ENCODE peak calls at places on chromosomes 16 and 17, in seven cellular contexts. One of them, this sample, is unnamed.

GRCh38 chr16:14307059-14307531 is 236.0 kb downstream of the MRTFB start:
- DNase-seq in GM12878: no peak
- DNase-seq in K562: peak
- DNase-seq in HepG2: no peak
- DNase-seq in HCT116: no peak
- DNase-seq in H1: no peak
- DNase-seq in SK-N-SH: no peak
- DNase-seq in this sample: no peak

GRCh38 chr16:30472328-30472942 is at the start of gene ITGAL:
- DNase-seq in GM12878: peak
- DNase-seq in K562: no peak
- DNase-seq in HepG2: no peak
- DNase-seq in HCT116: no peak
- DNase-seq in H1: no peak
- DNase-seq in SK-N-SH: no peak
- DNase-seq in this sample: no peak

GRCh38 chr16:69709456-69710084 is 16.8 kb downstream of the NQO1 start:
- DNase-seq in GM12878: peak
- DNase-seq in K562: peak
- DNase-seq in HepG2: peak
- DNase-seq in HCT116: peak
- DNase-seq in H1: peak
- DNase-seq in SK-N-SH: peak
- DNase-seq in this sample: peak

GRCh38 chr16:68275611-68276191 is 11.4 kb downstream of the SLC7A6 start:
- DNase-seq in GM12878: peak
- DNase-seq in K562: no peak
- DNase-seq in HepG2: peak
- DNase-seq in HCT116: no peak
- DNase-seq in H1: no peak
- DNase-seq in SK-N-SH: no peak
- DNase-seq in this sample: peak

GRCh38 chr16:13767215-13767614 is 152.7 kb upstream of the ERCC4 start:
- DNase-seq in GM12878: no peak
- DNase-seq in K562: no peak
- DNase-seq in HepG2: no peak
- DNase-seq in HCT116: no peak
- DNase-seq in H1: no peak
- DNase-seq in SK-N-SH: no peak
- DNase-seq in this sample: no peak

GRCh38 chr16:86924537-86924936 is 346.2 kb downstream of the FOXL1 start:
- DNase-seq in GM12878: no peak
- DNase-seq in K562: no peak
- DNase-seq in HepG2: no peak
- DNase-seq in HCT116: no peak
- DNase-seq in H1: no peak
- DNase-seq in SK-N-SH: no peak
- DNase-seq in this sample: no peak

GRCh38 chr16:73060216-73060615 is 12.3 kb upstream of the ZFHX3 start:
- DNase-seq in GM12878: no peak
- DNase-seq in K562: no peak
- DNase-seq in HepG2: no peak
- DNase-seq in HCT116: no peak
- DNase-seq in H1: no peak
- DNase-seq in SK-N-SH: peak
- DNase-seq in this sample: no peak

GRCh38 chr16:78589331-78589730 is 489.9 kb downstream of the WWOX start:
- DNase-seq in GM12878: no peak
- DNase-seq in K562: no peak
- DNase-seq in HepG2: no peak
- DNase-seq in HCT116: no peak
- DNase-seq in H1: no peak
- DNase-seq in SK-N-SH: no peak
- DNase-seq in this sample: no peak

GRCh38 chr17:67477687-67478086 is 100.6 kb downstream of the PITPNC1 start:
- DNase-seq in GM12878: no peak
- DNase-seq in K562: no peak
- DNase-seq in HepG2: no peak
- DNase-seq in HCT116: peak
- DNase-seq in H1: no peak
- DNase-seq in SK-N-SH: no peak
- DNase-seq in this sample: no peak

GRCh38 chr16:89615176-89615575 is 1.7 kb downstream of the DPEP1 start:
- DNase-seq in GM12878: no peak
- DNase-seq in K562: no peak
- DNase-seq in HepG2: no peak
- DNase-seq in HCT116: no peak
- DNase-seq in H1: no peak
- DNase-seq in SK-N-SH: no peak
- DNase-seq in this sample: no peak

GRCh38 chr17:74201250-74201649 is 2.2 kb upstream of the RPL38 start:
- DNase-seq in GM12878: no peak
- DNase-seq in K562: peak
- DNase-seq in HepG2: no peak
- DNase-seq in HCT116: no peak
- DNase-seq in H1: no peak
- DNase-seq in SK-N-SH: no peak
- DNase-seq in this sample: no peak

GRCh38 chr16:35364263-35364662 is 1904.9 kb downstream of the TP53TG3F start:
- DNase-seq in GM12878: no peak
- DNase-seq in K562: no peak
- DNase-seq in HepG2: no peak
- DNase-seq in HCT116: no peak
- DNase-seq in H1: no peak
- DNase-seq in SK-N-SH: no peak
- DNase-seq in this sample: no peak

GRCh38 chr17:28544402-28545140 is 7.9 kb downstream of the UNC119 start:
- DNase-seq in GM12878: no peak
- DNase-seq in K562: no peak
- DNase-seq in HepG2: no peak
- DNase-seq in HCT116: no peak
- DNase-seq in H1: no peak
- DNase-seq in SK-N-SH: no peak
- DNase-seq in this sample: no peak

GRCh38 chr16:17313085-17313611 is 157.6 kb downstream of the XYLT1 start:
- DNase-seq in GM12878: no peak
- DNase-seq in K562: no peak
- DNase-seq in HepG2: no peak
- DNase-seq in HCT116: no peak
- DNase-seq in H1: no peak
- DNase-seq in SK-N-SH: peak
- DNase-seq in this sample: no peak

GRCh38 chr16:89257757-89258465 is 40.4 kb downstream of the ZNF778 start:
- DNase-seq in GM12878: no peak
- DNase-seq in K562: no peak
- DNase-seq in HepG2: no peak
- DNase-seq in HCT116: no peak
- DNase-seq in H1: no peak
- DNase-seq in SK-N-SH: peak
- DNase-seq in this sample: peak

GRCh38 chr17:2688351-2689342 is 22.9 kb downstream of the CLUH start:
- DNase-seq in GM12878: no peak
- DNase-seq in K562: peak
- DNase-seq in HepG2: peak
- DNase-seq in HCT116: no peak
- DNase-seq in H1: peak
- DNase-seq in SK-N-SH: peak
- DNase-seq in this sample: no peak

GRCh38 chr17:82244413-82245140 is 15.7 kb downstream of the SLC16A3 start:
- DNase-seq in GM12878: no peak
- DNase-seq in K562: peak
- DNase-seq in HepG2: no peak
- DNase-seq in HCT116: no peak
- DNase-seq in H1: no peak
- DNase-seq in SK-N-SH: peak
- DNase-seq in this sample: peak

GRCh38 chr17:74190807-74191206 is 12.7 kb upstream of the RPL38 start:
- DNase-seq in GM12878: no peak
- DNase-seq in K562: no peak
- DNase-seq in HepG2: peak
- DNase-seq in HCT116: no peak
- DNase-seq in H1: peak
- DNase-seq in SK-N-SH: no peak
- DNase-seq in this sample: peak

GRCh38 chr16:81189100-81189664 is 49.3 kb upstream of the BCO1 start:
- DNase-seq in GM12878: no peak
- DNase-seq in K562: peak
- DNase-seq in HepG2: no peak
- DNase-seq in HCT116: no peak
- DNase-seq in H1: no peak
- DNase-seq in SK-N-SH: peak
- DNase-seq in this sample: peak
- TF ChIP-seq JUND in GM12878: no peak
- TF ChIP-seq JUND in K562: no peak
- TF ChIP-seq JUND in HepG2: no peak
- TF ChIP-seq JUND in HCT116: no peak
- TF ChIP-seq JUND in H1: no peak
- TF ChIP-seq JUND in SK-N-SH: no peak
- TF ChIP-seq JUND in this sample: no peak

DNA sequence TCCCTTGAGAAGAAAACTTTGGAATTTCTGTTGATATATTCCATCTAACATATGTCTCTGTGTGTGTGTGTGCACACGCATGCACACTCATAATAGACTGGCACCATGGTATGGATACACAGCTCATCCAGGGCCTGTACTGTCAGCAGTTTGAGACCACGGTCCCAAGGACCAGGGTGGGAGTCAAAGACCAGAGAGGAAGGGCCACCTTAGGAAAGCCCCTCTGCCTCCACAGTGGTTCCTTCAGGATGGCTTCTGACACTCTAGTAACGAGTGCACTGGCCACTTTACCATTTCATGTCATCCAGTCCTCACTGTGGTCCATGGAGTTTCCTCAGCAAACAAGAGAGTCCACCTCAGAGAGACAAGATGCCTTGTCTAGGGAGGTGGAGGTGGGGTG is 81.8 kb downstream of the PLD6 start:
- DNase-seq in GM12878: no peak
- DNase-seq in K562: no peak
- DNase-seq in HepG2: no peak
- DNase-seq in HCT116: no peak
- DNase-seq in H1: no peak
- DNase-seq in SK-N-SH: no peak
- DNase-seq in this sample: no peak
- TF ChIP-seq JUND in GM12878: no peak
- TF ChIP-seq JUND in K562: no peak
- TF ChIP-seq JUND in HepG2: no peak
- TF ChIP-seq JUND in HCT116: no peak
- TF ChIP-seq JUND in H1: no peak
- TF ChIP-seq JUND in SK-N-SH: no peak
- TF ChIP-seq JUND in this sample: no peak

DNA sequence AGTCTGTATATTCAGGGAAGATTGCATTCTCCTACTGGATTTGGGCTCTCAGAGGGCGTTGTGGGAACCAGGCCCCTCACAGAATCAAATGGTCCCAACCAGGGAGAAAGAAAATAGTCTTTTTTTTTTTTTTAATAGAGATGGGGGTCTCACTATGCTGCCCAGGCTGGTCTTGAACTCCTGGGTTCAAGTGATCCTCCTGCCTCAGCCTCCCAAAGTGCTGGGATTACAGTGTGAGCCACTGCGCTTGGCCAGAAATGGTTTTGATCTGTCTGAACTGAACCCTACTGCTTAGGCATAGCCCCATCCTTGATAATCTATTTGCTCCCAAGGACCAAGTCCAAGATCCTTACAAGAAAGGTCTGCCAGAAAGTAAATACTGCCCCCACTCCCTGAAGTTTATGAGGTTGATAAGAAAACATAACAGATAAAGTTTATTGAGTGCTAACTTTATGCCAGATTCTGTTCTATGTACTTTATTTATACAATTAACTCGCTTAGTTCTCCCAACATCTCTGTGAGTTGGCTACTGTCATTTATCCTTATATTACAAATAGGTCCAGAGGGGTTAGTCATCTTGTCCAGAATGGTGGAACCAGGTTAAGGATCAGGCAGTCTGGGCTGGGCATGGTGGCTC is 13.5 kb downstream of the G6PC1 start:
- DNase-seq in GM12878: no peak
- DNase-seq in K562: no peak
- DNase-seq in HepG2: no peak
- DNase-seq in HCT116: no peak
- DNase-seq in H1: no peak
- DNase-seq in SK-N-SH: no peak
- DNase-seq in this sample: no peak
- TF ChIP-seq JUND in GM12878: no peak
- TF ChIP-seq JUND in K562: no peak
- TF ChIP-seq JUND in HepG2: no peak
- TF ChIP-seq JUND in HCT116: no peak
- TF ChIP-seq JUND in H1: no peak
- TF ChIP-seq JUND in SK-N-SH: no peak
- TF ChIP-seq JUND in this sample: no peak

GRCh38 chr17:3964203-3965122 is at the start of gene ATP2A3:
- DNase-seq in GM12878: no peak
- DNase-seq in K562: peak
- DNase-seq in HepG2: no peak
- DNase-seq in HCT116: no peak
- DNase-seq in H1: peak
- DNase-seq in SK-N-SH: peak
- DNase-seq in this sample: peak

GRCh38 chr17:3965123-3965800 is 1.0 kb upstream of the ATP2A3 start:
- DNase-seq in GM12878: peak
- DNase-seq in K562: peak
- DNase-seq in HepG2: no peak
- DNase-seq in HCT116: peak
- DNase-seq in H1: peak
- DNase-seq in SK-N-SH: peak
- DNase-seq in this sample: peak

GRCh38 chr17:3968886-3969524 is 4.8 kb upstream of the ATP2A3 start:
- DNase-seq in GM12878: no peak
- DNase-seq in K562: peak
- DNase-seq in HepG2: no peak
- DNase-seq in HCT116: no peak
- DNase-seq in H1: no peak
- DNase-seq in SK-N-SH: no peak
- DNase-seq in this sample: no peak

GRCh38 chr17:3968017-3968416 is 3.8 kb upstream of the ATP2A3 start:
- DNase-seq in GM12878: no peak
- DNase-seq in K562: no peak
- DNase-seq in HepG2: no peak
- DNase-seq in HCT116: no peak
- DNase-seq in H1: no peak
- DNase-seq in SK-N-SH: no peak
- DNase-seq in this sample: no peak

DNA sequence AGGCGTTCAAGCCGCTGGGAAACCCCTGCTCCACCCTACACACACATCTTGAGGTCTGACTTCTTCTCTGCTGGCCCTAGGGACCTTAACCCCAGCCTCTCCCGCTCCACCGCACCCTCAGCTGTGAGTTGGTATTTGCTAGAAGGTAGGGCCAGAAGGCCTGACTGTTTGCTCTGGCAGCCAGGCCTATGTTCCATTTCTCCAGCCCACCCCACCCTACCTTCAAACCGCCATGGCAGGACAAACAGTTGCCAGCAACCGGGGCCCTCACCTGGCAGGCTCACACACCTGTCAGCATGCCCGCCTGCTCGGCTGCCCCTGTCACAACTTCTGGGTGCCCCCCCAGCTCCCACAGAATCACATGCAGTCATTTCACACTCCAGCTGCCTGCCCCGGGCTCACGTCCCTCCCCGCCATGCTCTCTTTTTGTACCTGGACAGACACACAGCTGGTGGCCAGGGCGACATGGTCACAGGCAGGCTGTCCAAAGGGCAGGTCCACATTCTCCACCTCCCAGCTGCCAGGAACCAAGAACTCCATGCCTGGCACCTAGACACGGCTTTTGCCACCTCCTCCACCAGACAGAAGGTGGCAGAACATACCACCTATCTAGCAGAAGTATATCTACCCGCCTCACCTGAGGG is 2.6 kb upstream of the ATP2A3 start:
- DNase-seq in GM12878: no peak
- DNase-seq in K562: no peak
- DNase-seq in HepG2: peak
- DNase-seq in HCT116: no peak
- DNase-seq in H1: no peak
- DNase-seq in SK-N-SH: no peak
- DNase-seq in this sample: no peak
- TF ChIP-seq JUND in GM12878: no peak
- TF ChIP-seq JUND in K562: no peak
- TF ChIP-seq JUND in HepG2: no peak
- TF ChIP-seq JUND in HCT116: no peak
- TF ChIP-seq JUND in H1: no peak
- TF ChIP-seq JUND in SK-N-SH: no peak
- TF ChIP-seq JUND in this sample: no peak

This sample was measured in T47D.